ENCODE peak calls at places on chromosomes 3 and 15, in four cellular contexts. One of them, this sample, is unnamed.

GRCh38 chr15:41115652-41116115 is 396 bp downstream of the INO80 start:
- DNase-seq in GM12891: peak; percentile 50
- DNase-seq in GM12878: no peak
- DNase-seq in gastrocnemius medialis: peak; percentile 81
- DNase-seq in this sample: peak; percentile 53

GRCh38 chr3:58000306-58000705 is 7.9 kb upstream of the FLNB start:
- DNase-seq in GM12891: no peak
- DNase-seq in GM12878: no peak
- DNase-seq in gastrocnemius medialis: no peak
- DNase-seq in this sample: no peak

GRCh38 chr15:34012461-34013028 is 26.5 kb downstream of the AVEN start:
- DNase-seq in GM12878: no peak
- DNase-seq in gastrocnemius medialis: no peak
- DNase-seq in GM12891: no peak
- DNase-seq in this sample: no peak

GRCh38 chr15:34360298-34360697 is 6.7 kb downstream of the LPCAT4 start:
- DNase-seq in GM12878: no peak
- DNase-seq in GM12891: no peak
- DNase-seq in gastrocnemius medialis: no peak
- DNase-seq in this sample: peak; percentile 35

GRCh38 chr15:83446904-83447708 is at the start of gene SH3GL3:
- DNase-seq in GM12891: no peak
- DNase-seq in gastrocnemius medialis: peak; percentile 35
- DNase-seq in GM12878: no peak
- DNase-seq in this sample: peak; percentile 49

GRCh38 chr3:65402597-65402996 is 636.1 kb downstream of the MAGI1 start:
- DNase-seq in GM12878: no peak
- DNase-seq in gastrocnemius medialis: peak; percentile 52
- DNase-seq in GM12891: no peak
- DNase-seq in this sample: peak; percentile 88

GRCh38 chr3:177514341-177515193 is 317.3 kb upstream of the TBL1XR1 start:
- DNase-seq in GM12878: no peak
- DNase-seq in GM12891: no peak
- DNase-seq in gastrocnemius medialis: no peak
- DNase-seq in this sample: no peak

GRCh38 chr15:74799843-74800558 is 12.6 kb upstream of the LMAN1L start:
- DNase-seq in gastrocnemius medialis: peak; percentile 52
- DNase-seq in GM12878: peak; percentile 76
- DNase-seq in GM12891: peak; percentile 98
- DNase-seq in this sample: peak; percentile 78

GRCh38 chr3:105598047-105598796 is 231.5 kb downstream of the ALCAM start:
- DNase-seq in gastrocnemius medialis: no peak
- DNase-seq in GM12878: no peak
- DNase-seq in GM12891: no peak
- DNase-seq in this sample: peak; percentile 31

GRCh38 chr3:188272481-188273372 is 118.8 kb downstream of the LPP start:
- DNase-seq in GM12891: no peak
- DNase-seq in GM12878: no peak
- DNase-seq in gastrocnemius medialis: no peak
- DNase-seq in this sample: no peak

GRCh38 chr3:188274249-188274915 is 120.4 kb downstream of the LPP start:
- DNase-seq in GM12891: no peak
- DNase-seq in gastrocnemius medialis: no peak
- DNase-seq in GM12878: no peak
- DNase-seq in this sample: no peak

GRCh38 chr3:188278717-188279324 is 124.9 kb downstream of the LPP start:
- DNase-seq in GM12891: no peak
- DNase-seq in GM12878: no peak
- DNase-seq in gastrocnemius medialis: no peak
- DNase-seq in this sample: no peak

GRCh38 chr3:188279696-188280398 is 125.9 kb downstream of the LPP start:
- DNase-seq in GM12878: no peak
- DNase-seq in GM12891: no peak
- DNase-seq in gastrocnemius medialis: no peak
- DNase-seq in this sample: no peak

GRCh38 chr3:188276366-188276765 is 122.4 kb downstream of the LPP start:
- DNase-seq in GM12878: no peak
- DNase-seq in GM12891: no peak
- DNase-seq in gastrocnemius medialis: no peak
- DNase-seq in this sample: no peak
- TF ChIP-seq POLR2A in GM12878: no peak
- TF ChIP-seq POLR2A in GM12891: no peak
- TF ChIP-seq POLR2A in gastrocnemius medialis: no peak
- TF ChIP-seq POLR2A in this sample: no peak

GRCh38 chr15:38745136-38745535 is 180.5 kb upstream of the RASGRP1 start:
- DNase-seq in gastrocnemius medialis: no peak
- DNase-seq in GM12878: no peak
- DNase-seq in GM12891: no peak
- DNase-seq in this sample: no peak

GRCh38 chr15:38746211-38746610 is 181.6 kb upstream of the RASGRP1 start:
- DNase-seq in GM12878: no peak
- DNase-seq in gastrocnemius medialis: no peak
- DNase-seq in GM12891: no peak
- DNase-seq in this sample: no peak

GRCh38 chr15:38745611-38746010 is 181.0 kb upstream of the RASGRP1 start:
- DNase-seq in gastrocnemius medialis: no peak
- DNase-seq in GM12878: no peak
- DNase-seq in GM12891: no peak
- DNase-seq in this sample: no peak

GRCh38 chr15:38750816-38751215 is 186.2 kb upstream of the RASGRP1 start:
- DNase-seq in gastrocnemius medialis: no peak
- DNase-seq in GM12891: no peak
- DNase-seq in GM12878: no peak
- DNase-seq in this sample: no peak

GRCh38 chr15:38748710-38749109 is 184.1 kb upstream of the RASGRP1 start:
- DNase-seq in GM12878: no peak
- DNase-seq in gastrocnemius medialis: no peak
- DNase-seq in GM12891: no peak
- DNase-seq in this sample: no peak
- TF ChIP-seq POLR2A in GM12878: no peak
- TF ChIP-seq POLR2A in gastrocnemius medialis: no peak
- TF ChIP-seq POLR2A in GM12891: no peak
- TF ChIP-seq POLR2A in this sample: no peak

DNA sequence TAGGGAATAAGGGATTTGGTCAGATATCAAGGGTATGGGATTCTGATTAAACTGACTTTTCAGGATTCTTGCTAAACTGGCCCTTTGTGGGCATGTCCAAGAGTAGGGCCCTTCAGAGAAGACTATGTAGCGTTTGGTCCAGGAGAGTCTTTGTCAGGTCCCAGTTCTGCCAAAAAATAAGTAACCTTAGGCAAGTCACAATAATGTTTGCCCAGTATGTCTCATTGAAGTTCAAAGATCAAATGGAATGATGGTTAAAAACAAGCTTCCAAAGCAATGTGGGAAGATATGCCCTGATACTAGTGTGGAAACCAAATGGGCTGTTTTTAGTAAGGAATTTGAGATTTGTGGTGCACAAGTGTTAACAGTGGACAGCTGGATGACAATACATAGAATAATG is 454.4 kb downstream of the WDR72 start:
- DNase-seq in gastrocnemius medialis: no peak
- DNase-seq in GM12878: no peak
- DNase-seq in GM12891: no peak
- DNase-seq in this sample: no peak
- TF ChIP-seq POLR2A in gastrocnemius medialis: no peak
- TF ChIP-seq POLR2A in GM12878: no peak
- TF ChIP-seq POLR2A in GM12891: no peak
- TF ChIP-seq POLR2A in this sample: no peak

DNA sequence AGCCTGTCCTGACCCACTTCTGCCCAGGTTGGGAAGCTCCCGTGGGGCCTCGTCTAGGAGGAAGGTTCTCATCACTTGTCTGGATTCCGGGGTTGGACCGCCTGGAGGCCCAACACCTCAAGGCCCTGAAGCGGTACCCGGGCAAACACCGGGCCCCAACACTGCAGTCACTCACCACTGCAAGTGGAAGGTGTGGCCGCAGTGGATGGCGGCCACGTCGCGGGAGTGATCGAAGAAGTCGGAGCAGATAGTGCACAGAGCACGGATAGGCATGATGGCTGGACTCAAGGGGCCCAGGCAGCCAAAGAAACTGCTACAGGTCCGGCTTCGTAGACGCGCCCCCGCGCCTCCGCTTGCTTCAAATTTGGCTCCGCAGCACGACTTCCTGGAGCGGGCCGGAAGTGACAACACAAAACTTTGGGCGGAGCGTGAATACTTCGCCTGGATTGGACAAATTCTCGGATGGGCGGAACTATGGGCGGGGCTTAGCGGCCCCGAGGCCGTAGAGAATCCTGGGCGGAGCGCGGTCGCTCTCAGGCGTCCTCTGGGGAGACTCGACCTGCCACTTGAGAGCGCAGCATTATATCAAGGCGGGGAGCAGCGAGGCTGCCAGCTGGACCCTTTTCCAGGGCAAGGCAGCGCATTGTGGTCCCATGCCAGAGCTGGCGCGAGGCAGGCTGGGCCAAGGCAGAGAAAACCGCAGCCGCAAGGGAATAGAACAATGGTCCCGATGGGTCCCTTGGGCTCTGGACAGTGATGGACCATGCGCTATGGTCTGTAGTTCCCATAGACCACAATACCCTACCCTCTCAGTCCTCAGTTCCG is at the start of gene TRAIP:
- DNase-seq in gastrocnemius medialis: peak; percentile 87
- DNase-seq in GM12891: peak; percentile 97
- DNase-seq in GM12878: peak; percentile 89
- DNase-seq in this sample: peak; percentile 97
- TF ChIP-seq POLR2A in gastrocnemius medialis: peak; percentile 29
- TF ChIP-seq POLR2A in GM12891: peak; percentile 49
- TF ChIP-seq POLR2A in GM12878: peak; percentile 79
- TF ChIP-seq POLR2A in this sample: peak; percentile 56

GRCh38 chr3:31503456-31503855 is 29.3 kb upstream of the STT3B start:
- DNase-seq in GM12878: no peak
- DNase-seq in gastrocnemius medialis: no peak
- DNase-seq in GM12891: no peak
- DNase-seq in this sample: no peak
- TF ChIP-seq POLR2A in GM12878: no peak
- TF ChIP-seq POLR2A in gastrocnemius medialis: no peak
- TF ChIP-seq POLR2A in GM12891: no peak
- TF ChIP-seq POLR2A in this sample: no peak

GRCh38 chr3:16840111-16840444 is 44.7 kb upstream of the PLCL2 start:
- DNase-seq in gastrocnemius medialis: no peak
- DNase-seq in GM12891: no peak
- DNase-seq in GM12878: no peak
- DNase-seq in this sample: no peak

GRCh38 chr3:16836505-16837237 is 48.1 kb upstream of the PLCL2 start:
- DNase-seq in GM12878: no peak
- DNase-seq in GM12891: no peak
- DNase-seq in gastrocnemius medialis: no peak
- DNase-seq in this sample: no peak

GRCh38 chr3:16839271-16840110 is 45.3 kb upstream of the PLCL2 start:
- DNase-seq in gastrocnemius medialis: no peak
- DNase-seq in GM12891: no peak
- DNase-seq in GM12878: no peak
- DNase-seq in this sample: no peak

GRCh38 chr3:16837602-16838001 is 47.2 kb upstream of the PLCL2 start:
- DNase-seq in GM12878: no peak
- DNase-seq in gastrocnemius medialis: peak; percentile 50
- DNase-seq in GM12891: no peak
- DNase-seq in this sample: no peak

GRCh38 chr3:16838561-16838960 is 46.2 kb upstream of the PLCL2 start:
- DNase-seq in GM12878: no peak
- DNase-seq in GM12891: no peak
- DNase-seq in gastrocnemius medialis: peak; percentile 28
- DNase-seq in this sample: no peak
- TF ChIP-seq POLR2A in GM12878: no peak
- TF ChIP-seq POLR2A in GM12891: no peak
- TF ChIP-seq POLR2A in gastrocnemius medialis: no peak
- TF ChIP-seq POLR2A in this sample: no peak

GRCh38 chr3:163476179-163476578 is 1602.1 kb downstream of the SI start:
- DNase-seq in GM12878: no peak
- DNase-seq in GM12891: no peak
- DNase-seq in gastrocnemius medialis: no peak
- DNase-seq in this sample: no peak

GRCh38 chr3:163482695-163483094 is 1595.6 kb downstream of the SI start:
- DNase-seq in gastrocnemius medialis: no peak
- DNase-seq in GM12878: no peak
- DNase-seq in GM12891: no peak
- DNase-seq in this sample: no peak

GRCh38 chr3:163481738-163482137 is 1596.6 kb downstream of the SI start:
- DNase-seq in GM12891: no peak
- DNase-seq in GM12878: no peak
- DNase-seq in gastrocnemius medialis: no peak
- DNase-seq in this sample: no peak
- TF ChIP-seq POLR2A in GM12891: no peak
- TF ChIP-seq POLR2A in GM12878: no peak
- TF ChIP-seq POLR2A in gastrocnemius medialis: no peak
- TF ChIP-seq POLR2A in this sample: no peak

GRCh38 chr3:197749601-197750395 is at the start of gene FYTTD1:
- DNase-seq in gastrocnemius medialis: peak; percentile 77
- DNase-seq in GM12891: peak; percentile 81
- DNase-seq in GM12878: no peak
- DNase-seq in this sample: peak; percentile 92
- TF ChIP-seq POLR2A in gastrocnemius medialis: peak; percentile 95
- TF ChIP-seq POLR2A in GM12891: no peak
- TF ChIP-seq POLR2A in GM12878: peak; percentile 75
- TF ChIP-seq POLR2A in this sample: peak; percentile 87

DNA sequence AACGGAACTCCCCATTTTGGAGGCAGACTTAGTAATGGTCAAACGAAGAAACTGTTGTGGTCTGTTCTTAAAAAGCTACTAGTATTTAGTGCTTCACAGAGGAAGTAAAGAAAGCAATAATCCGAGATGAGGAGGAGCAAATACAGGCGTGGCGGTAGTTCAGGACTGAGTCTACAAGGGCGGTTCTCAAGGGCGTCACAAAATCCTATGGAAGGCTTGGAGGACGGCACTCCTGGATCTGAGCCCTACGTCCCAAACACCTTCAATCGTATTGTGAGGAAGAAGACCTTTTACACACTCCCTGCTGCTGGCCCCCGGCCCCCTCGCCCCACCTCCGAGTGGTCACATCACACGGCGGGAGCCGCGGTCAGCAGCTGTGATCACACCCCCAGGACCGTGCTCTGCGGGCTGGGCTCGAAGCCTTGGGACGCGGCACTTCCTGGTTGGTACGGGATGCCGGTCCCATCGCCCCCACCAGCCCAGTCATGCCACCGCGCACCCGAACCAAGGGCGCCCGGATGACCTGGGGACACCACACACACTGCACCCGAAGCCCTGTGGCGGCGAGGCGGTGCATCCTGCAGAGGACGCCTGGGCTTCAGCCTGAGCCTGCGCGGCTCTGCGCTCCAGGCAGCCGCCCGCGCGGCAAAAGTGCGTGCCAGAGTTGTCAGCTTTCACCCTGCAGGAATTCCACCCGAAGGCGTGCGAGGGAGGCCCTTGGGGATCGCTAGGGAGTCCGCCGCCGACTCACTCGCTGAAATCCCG is 588 bp downstream of the PLD1 start:
- DNase-seq in gastrocnemius medialis: peak; percentile 50
- DNase-seq in GM12878: no peak
- DNase-seq in GM12891: peak; percentile 49
- DNase-seq in this sample: peak; percentile 56
- TF ChIP-seq POLR2A in gastrocnemius medialis: no peak
- TF ChIP-seq POLR2A in GM12878: no peak
- TF ChIP-seq POLR2A in GM12891: no peak
- TF ChIP-seq POLR2A in this sample: no peak